ENCODE peak calls at places on chromosome 22, in eight cellular contexts. U is nucleus accumbens; W is NAMALWA; I is sciatic nerve; D is NCI-H345; J is naive thymus-derived CD8-positive, alpha-beta T cell; A is AG09309; B is anterior cingulate cortex. K is an unnamed sample.

GRCh38 chr22:48577014-48577690 is 1250.5 kb downstream of the BRD1 start:
- DNase-seq in A (no peak), J (no peak), I (no peak), W (no peak), B (peak), D (peak), U (no peak), K (no peak)

GRCh38 chr22:26553056-26553752 is 36.7 kb downstream of the TPST2 start:
- DNase-seq in B (no peak), A (peak), I (no peak), D (no peak), J (no peak), W (no peak), U (no peak), K (no peak)

GRCh38 chr22:32354360-32355351 is 3.0 kb upstream of the RFPL3 start:
- DNase-seq in J (no peak), U (no peak), D (no peak), W (peak), A (no peak), I (no peak), B (no peak), K (no peak)

GRCh38 chr22:47053865-47054185 is 291.4 kb downstream of the TBC1D22A start:
- DNase-seq in U (peak), J (no peak), I (no peak), A (no peak), B (no peak), D (no peak), W (no peak), K (no peak)

GRCh38 chr22:26568207-26568706 is 21.7 kb downstream of the TPST2 start:
- DNase-seq in I (no peak), W (no peak), A (no peak), B (no peak), D (peak), J (no peak), U (no peak), K (no peak)

GRCh38 chr22:43081968-43082367 is 7.2 kb downstream of the TTLL1 start:
- DNase-seq in J (no peak), A (no peak), W (no peak), I (no peak), D (no peak), B (no peak), U (no peak), K (no peak)

GRCh38 chr22:20450551-20450906 is 12.9 kb upstream of the SCARF2 start:
- DNase-seq in U (no peak), D (no peak), A (no peak), W (no peak), J (no peak), I (no peak), B (no peak), K (no peak)

GRCh38 chr22:29907753-29908515 is 25.0 kb downstream of the MTMR3 start:
- DNase-seq in B (no peak), U (no peak), D (peak), J (no peak), I (peak), A (peak), W (no peak), K (no peak)

GRCh38 chr22:36286096-36286957 is 33.4 kb downstream of the APOL1 start:
- DNase-seq in W (peak), B (peak), U (peak), D (peak), A (peak), J (peak), I (peak), K (peak)

GRCh38 chr22:45343143-45343542 is 33.4 kb downstream of the FAM118A start:
- DNase-seq in A (no peak), U (no peak), B (no peak), D (no peak), J (no peak), W (no peak), I (no peak), K (no peak)

GRCh38 chr22:22245935-22246525 is 1.4 kb downstream of the VPREB1 start:
- DNase-seq in B (no peak), W (peak), I (no peak), J (no peak), D (no peak), U (no peak), A (no peak), K (no peak)

GRCh38 chr22:29892315-29892714 is 9.3 kb downstream of the MTMR3 start:
- DNase-seq in B (no peak), U (no peak), I (no peak), A (no peak), J (no peak), W (no peak), D (no peak), K (no peak)

GRCh38 chr22:50612715-50613221 is 12.2 kb downstream of the MAPK8IP2 start:
- DNase-seq in W (peak), B (no peak), I (no peak), J (no peak), D (no peak), U (no peak), A (no peak), K (no peak)

GRCh38 chr22:30250713-30251267 is 4.2 kb upstream of the LIF start:
- DNase-seq in I (no peak), J (no peak), A (no peak), W (no peak), U (no peak), B (no peak), D (no peak), K (no peak)

GRCh38 chr22:46070722-46071450 is 79.4 kb upstream of the PPARA start:
- DNase-seq in W (peak), B (no peak), I (peak), J (no peak), D (peak), U (peak), A (no peak), K (peak)